ENCODE peak calls at places on chromosome 5, in four cellular contexts. One of them, this sample, is unnamed.

GRCh38 chr5:68242743-68243142 is 27.2 kb downstream of the PIK3R1 start:
- DNase-seq in cardiac fibroblast: peak; percentile 58
- DNase-seq in fibroblast of mammary gland: peak; percentile 83
- DNase-seq in fibroblast of lung: peak; percentile 80
- DNase-seq in this sample: peak; percentile 34

GRCh38 chr5:445591-445990 is 2.6 kb downstream of the EXOC3 start:
- DNase-seq in cardiac fibroblast: no peak
- DNase-seq in fibroblast of lung: no peak
- DNase-seq in fibroblast of mammary gland: no peak
- DNase-seq in this sample: no peak

GRCh38 chr5:154860123-154860522 is 1.7 kb downstream of the CNOT8 start:
- DNase-seq in cardiac fibroblast: peak; percentile 68
- DNase-seq in fibroblast of mammary gland: peak; percentile 63
- DNase-seq in fibroblast of lung: peak; percentile 63
- DNase-seq in this sample: peak; percentile 53

GRCh38 chr5:175831507-175831906 is 39.9 kb upstream of the CPLX2 start:
- DNase-seq in cardiac fibroblast: no peak
- DNase-seq in fibroblast of lung: no peak
- DNase-seq in fibroblast of mammary gland: no peak
- DNase-seq in this sample: no peak

GRCh38 chr5:143261748-143262392 is 141.6 kb downstream of the NR3C1 start:
- DNase-seq in cardiac fibroblast: peak; percentile 55
- DNase-seq in fibroblast of lung: peak; percentile 77
- DNase-seq in fibroblast of mammary gland: peak; percentile 95
- DNase-seq in this sample: peak; percentile 68

GRCh38 chr5:27962201-27962600 is 923.8 kb upstream of the CDH9 start:
- DNase-seq in cardiac fibroblast: peak; percentile 52
- DNase-seq in fibroblast of mammary gland: no peak
- DNase-seq in fibroblast of lung: peak; percentile 10
- DNase-seq in this sample: no peak

GRCh38 chr5:141958773-141959172 is 771 bp upstream of the PCDH12 start:
- DNase-seq in fibroblast of mammary gland: peak; percentile 57
- DNase-seq in fibroblast of lung: no peak
- DNase-seq in cardiac fibroblast: peak; percentile 59
- DNase-seq in this sample: no peak

GRCh38 chr5:1521054-1521453 is 2.7 kb downstream of the LPCAT1 start:
- DNase-seq in cardiac fibroblast: no peak
- DNase-seq in fibroblast of mammary gland: no peak
- DNase-seq in fibroblast of lung: no peak
- DNase-seq in this sample: no peak

GRCh38 chr5:43000198-43000840 is 39.8 kb downstream of the ANXA2R start:
- DNase-seq in cardiac fibroblast: peak; percentile 58
- DNase-seq in fibroblast of mammary gland: peak; percentile 19
- DNase-seq in fibroblast of lung: peak; percentile 73
- DNase-seq in this sample: no peak

GRCh38 chr5:139809331-139809810 is 13.8 kb downstream of the PSD2 start:
- DNase-seq in fibroblast of mammary gland: no peak
- DNase-seq in cardiac fibroblast: no peak
- DNase-seq in fibroblast of lung: no peak
- DNase-seq in this sample: no peak

GRCh38 chr5:119063579-119064379 is 7.1 kb upstream of the DMXL1 start:
- DNase-seq in fibroblast of mammary gland: peak; percentile 57
- DNase-seq in fibroblast of lung: peak; percentile 52
- DNase-seq in cardiac fibroblast: peak; percentile 70
- DNase-seq in this sample: no peak

GRCh38 chr5:125440905-125441304 is 694.5 kb upstream of the ZNF608 start:
- DNase-seq in fibroblast of mammary gland: no peak
- DNase-seq in cardiac fibroblast: no peak
- DNase-seq in fibroblast of lung: no peak
- DNase-seq in this sample: no peak

GRCh38 chr5:105033642-105034217 is 1471.1 kb upstream of the NUDT12 start:
- DNase-seq in fibroblast of lung: no peak
- DNase-seq in fibroblast of mammary gland: no peak
- DNase-seq in cardiac fibroblast: no peak
- DNase-seq in this sample: no peak

GRCh38 chr5:82375488-82376294 is 97.5 kb upstream of the RPS23 start:
- DNase-seq in cardiac fibroblast: no peak
- DNase-seq in fibroblast of mammary gland: no peak
- DNase-seq in fibroblast of lung: peak; percentile 61
- DNase-seq in this sample: no peak

GRCh38 chr5:141960018-141960417 is 2.0 kb upstream of the PCDH12 start:
- DNase-seq in fibroblast of lung: no peak
- DNase-seq in fibroblast of mammary gland: no peak
- DNase-seq in cardiac fibroblast: no peak
- DNase-seq in this sample: no peak

GRCh38 chr5:115475768-115476167 is 68.8 kb downstream of the FEM1C start:
- DNase-seq in fibroblast of lung: no peak
- DNase-seq in cardiac fibroblast: no peak
- DNase-seq in fibroblast of mammary gland: no peak
- DNase-seq in this sample: no peak

GRCh38 chr5:43191740-43192557 is at the start of gene NIM1K:
- DNase-seq in fibroblast of lung: peak; percentile 48
- DNase-seq in cardiac fibroblast: peak; percentile 53
- DNase-seq in fibroblast of mammary gland: peak; percentile 41
- DNase-seq in this sample: no peak

GRCh38 chr5:172939045-172939444 is 20.2 kb upstream of the RPL26L1 start:
- DNase-seq in cardiac fibroblast: peak; percentile 32
- DNase-seq in fibroblast of lung: no peak
- DNase-seq in fibroblast of mammary gland: peak; percentile 40
- DNase-seq in this sample: peak; percentile 58

GRCh38 chr5:155700333-155700732 is 626.6 kb upstream of the SGCD start:
- DNase-seq in fibroblast of lung: no peak
- DNase-seq in cardiac fibroblast: no peak
- DNase-seq in fibroblast of mammary gland: no peak
- DNase-seq in this sample: no peak

GRCh38 chr5:57185301-57185700 is 11.4 kb downstream of the GPBP1 start:
- DNase-seq in cardiac fibroblast: no peak
- DNase-seq in fibroblast of mammary gland: peak; percentile 37
- DNase-seq in fibroblast of lung: no peak
- DNase-seq in this sample: no peak

GRCh38 chr5:140340605-140341004 is 5.8 kb downstream of the HBEGF start:
- DNase-seq in cardiac fibroblast: no peak
- DNase-seq in fibroblast of mammary gland: no peak
- DNase-seq in fibroblast of lung: no peak
- DNase-seq in this sample: no peak

GRCh38 chr5:115069087-115069968 is 100.4 kb downstream of the TRIM36 start:
- DNase-seq in fibroblast of mammary gland: peak; percentile 53
- DNase-seq in fibroblast of lung: peak; percentile 45
- DNase-seq in cardiac fibroblast: peak; percentile 62
- DNase-seq in this sample: peak; percentile 52

GRCh38 chr5:43367909-43368648 is 44.1 kb downstream of the CCL28 start:
- DNase-seq in cardiac fibroblast: peak; percentile 32
- DNase-seq in fibroblast of lung: peak; percentile 36
- DNase-seq in fibroblast of mammary gland: peak; percentile 74
- DNase-seq in this sample: no peak

GRCh38 chr5:146130440-146131045 is 25.2 kb upstream of the PLAC8L1 start:
- DNase-seq in fibroblast of lung: peak; percentile 27
- DNase-seq in fibroblast of mammary gland: peak; percentile 52
- DNase-seq in cardiac fibroblast: peak; percentile 64
- DNase-seq in this sample: peak; percentile 31

GRCh38 chr5:132417010-132417439 is 47.5 kb downstream of the SLC22A5 start:
- DNase-seq in cardiac fibroblast: no peak
- DNase-seq in fibroblast of mammary gland: peak; percentile 59
- DNase-seq in fibroblast of lung: no peak
- DNase-seq in this sample: no peak

GRCh38 chr5:40572947-40573346 is 106.8 kb upstream of the PTGER4 start:
- DNase-seq in fibroblast of mammary gland: peak; percentile 94
- DNase-seq in cardiac fibroblast: peak; percentile 78
- DNase-seq in fibroblast of lung: peak; percentile 23
- DNase-seq in this sample: peak; percentile 18

GRCh38 chr5:107361945-107362344 is 308.8 kb downstream of the EFNA5 start:
- DNase-seq in cardiac fibroblast: peak; percentile 76
- DNase-seq in fibroblast of lung: no peak
- DNase-seq in fibroblast of mammary gland: peak; percentile 90
- DNase-seq in this sample: no peak

GRCh38 chr5:109959652-109960051 is 269.9 kb downstream of the MAN2A1 start:
- DNase-seq in fibroblast of lung: no peak
- DNase-seq in cardiac fibroblast: no peak
- DNase-seq in fibroblast of mammary gland: no peak
- DNase-seq in this sample: no peak
- TF ChIP-seq CTCF in fibroblast of lung: peak; percentile 28
- TF ChIP-seq CTCF in cardiac fibroblast: peak; percentile 47
- TF ChIP-seq CTCF in fibroblast of mammary gland: peak; percentile 10
- TF ChIP-seq CTCF in this sample: peak; percentile 46

GRCh38 chr5:159975462-159976019 is 33.4 kb upstream of the TTC1 start:
- DNase-seq in cardiac fibroblast: peak; percentile 93
- DNase-seq in fibroblast of lung: peak; percentile 98
- DNase-seq in fibroblast of mammary gland: peak; percentile 89
- DNase-seq in this sample: peak; percentile 97
- TF ChIP-seq CTCF in cardiac fibroblast: peak; percentile 60
- TF ChIP-seq CTCF in fibroblast of lung: peak; percentile 55
- TF ChIP-seq CTCF in fibroblast of mammary gland: peak; percentile 50
- TF ChIP-seq CTCF in this sample: peak; percentile 69

GRCh38 chr5:59587489-59588337 is 305.8 kb downstream of the PDE4D start:
- DNase-seq in fibroblast of mammary gland: peak; percentile 72
- DNase-seq in cardiac fibroblast: peak; percentile 73
- DNase-seq in fibroblast of lung: peak; percentile 87
- DNase-seq in this sample: peak; percentile 9
- TF ChIP-seq CTCF in fibroblast of mammary gland: peak; percentile 19
- TF ChIP-seq CTCF in cardiac fibroblast: peak; percentile 17
- TF ChIP-seq CTCF in fibroblast of lung: peak; percentile 29
- TF ChIP-seq CTCF in this sample: no peak

DNA sequence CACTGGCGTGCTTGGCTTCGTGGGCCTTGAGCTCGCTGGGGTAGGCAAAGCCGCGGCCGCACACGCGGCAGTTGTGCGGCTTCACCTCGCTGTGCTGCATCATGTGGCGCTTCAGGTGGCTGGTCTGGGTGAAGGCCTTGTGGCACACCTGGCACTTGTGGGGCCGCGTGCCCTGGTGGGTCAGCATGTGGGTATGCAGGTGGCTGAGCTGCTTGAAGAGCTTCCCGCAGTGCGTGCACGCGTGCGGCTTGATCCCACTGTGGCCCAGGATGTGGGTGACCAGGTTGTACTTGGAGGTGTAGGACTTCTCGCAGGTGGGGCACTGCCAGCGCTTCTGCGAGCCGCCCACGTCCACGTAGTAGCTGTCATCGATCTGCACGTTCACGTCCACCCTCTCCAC is 46.8 kb downstream of the ZNF366 start:
- DNase-seq in cardiac fibroblast: no peak
- DNase-seq in fibroblast of lung: no peak
- DNase-seq in fibroblast of mammary gland: no peak
- DNase-seq in this sample: no peak
- TF ChIP-seq CTCF in cardiac fibroblast: no peak
- TF ChIP-seq CTCF in fibroblast of lung: no peak
- TF ChIP-seq CTCF in fibroblast of mammary gland: no peak
- TF ChIP-seq CTCF in this sample: no peak

GRCh38 chr5:124238350-124238749 is 508.1 kb downstream of the ZNF608 start:
- DNase-seq in fibroblast of mammary gland: no peak
- DNase-seq in cardiac fibroblast: no peak
- DNase-seq in fibroblast of lung: no peak
- DNase-seq in this sample: no peak
- TF ChIP-seq CTCF in fibroblast of mammary gland: no peak
- TF ChIP-seq CTCF in cardiac fibroblast: no peak
- TF ChIP-seq CTCF in fibroblast of lung: no peak
- TF ChIP-seq CTCF in this sample: no peak